ENCODE peak calls at places on chromosomes 1 and 21, in six cellular contexts. B is effector memory CD4-positive, alpha-beta T cell; E is effector memory CD8-positive, alpha-beta T cell; L is NCI-H446 treated with DMSO at 0.1 percent for 48 hours; C is EL; F is astrocyte. M is an unnamed sample.

GRCh38 chr1:231940116-231940515 is 313.5 kb downstream of the DISC1 start:
- DNase-seq in B (no peak), E (no peak), L (no peak), C (no peak), F (no peak), M (no peak)

GRCh38 chr1:160149235-160149634 is 2.2 kb upstream of the ATP1A4 start:
- DNase-seq in B (no peak), E (no peak), L (no peak), C (peak), F (no peak), M (no peak)

GRCh38 chr1:13732971-13733667 is 33.1 kb downstream of the PRDM2 start:
- DNase-seq in B (no peak), E (peak), L (no peak), C (no peak), F (no peak), M (no peak)

GRCh38 chr1:15018767-15019166 is 134.8 kb upstream of the TMEM51 start:
- DNase-seq in B (no peak), E (no peak), L (no peak), C (no peak), F (no peak), M (no peak)

GRCh38 chr1:199290186-199290585 is 651.3 kb downstream of the PTPRC start:
- DNase-seq in B (no peak), E (no peak), L (no peak), C (peak), F (no peak), M (no peak)

GRCh38 chr21:42403611-42404231 is at the start of gene UBASH3A:
- DNase-seq in B (peak), E (peak), L (no peak), C (no peak), F (no peak), M (no peak)

GRCh38 chr1:42963378-42964005 is 4.8 kb upstream of the SLC2A1 start:
- DNase-seq in B (no peak), E (no peak), L (no peak), C (peak), F (peak), M (no peak)

GRCh38 chr1:19191811-19192210 is 18.3 kb downstream of the UBR4 start:
- DNase-seq in B (no peak), E (no peak), L (no peak), C (no peak), F (no peak), M (no peak)

GRCh38 chr1:239833709-239834108 is 258.0 kb upstream of the FMN2 start:
- DNase-seq in B (no peak), E (no peak), L (no peak), C (no peak), F (no peak), M (no peak)

GRCh38 chr1:12798911-12799310 is 7.7 kb downstream of the PRAMEF1 start:
- DNase-seq in B (no peak), E (no peak), L (no peak), C (no peak), F (no peak), M (no peak)

GRCh38 chr1:28580706-28581530 is 11.1 kb upstream of the RAB42 start:
- DNase-seq in B (peak), E (peak), L (no peak), C (peak), F (peak), M (peak)

GRCh38 chr1:246784621-246785535 is 60.7 kb downstream of the SCCPDH start:
- DNase-seq in B (no peak), E (no peak), L (peak), C (peak), F (peak), M (peak)